ENCODE peak calls at places on chromosome X, in ten cellular contexts. U is cardiac muscle cell; V is transverse colon; F is IMR-90; R is right atrium auricular region; J is testis; S is SK-N-SH; D is endodermal cell; A is CD8-positive, alpha-beta T cell; M is ovary. O is an unnamed sample. For H3K4me1, the result is how much of the 10 kb centered on the place peaks cover.

GRCh38 chrX:44314259-44314734 is 29.2 kb downstream of the EFHC2 start:
- DNase-seq in A (no peak), D (peak), V (peak), M (no peak), U (peak), R (no peak), F (peak), S (peak), J (no peak), O (peak)

GRCh38 chrX:74343327-74343969 is 39.5 kb downstream of the ZCCHC13 start:
- DNase-seq in F (no peak), A (no peak), J (no peak), U (no peak), S (no peak), R (no peak), V (no peak), M (no peak), D (no peak), O (no peak)

GRCh38 chrX:130285069-130285620 is 16.4 kb upstream of the ZNF280C start:
- DNase-seq in V (no peak), R (no peak), F (no peak), J (no peak), M (no peak), S (peak), U (no peak), D (no peak), A (no peak), O (no peak)

GRCh38 chrX:98379134-98379533 is 1495.4 kb downstream of the RPA4 start:
- DNase-seq in U (no peak), A (no peak), S (no peak), R (no peak), V (no peak), M (no peak), F (no peak), D (no peak), J (no peak), O (no peak)

GRCh38 chrX:40012039-40012799 is 85.5 kb downstream of the BCOR start:
- DNase-seq in V (peak), D (peak), S (no peak), A (no peak), J (no peak), U (peak), F (peak), R (no peak), M (peak), O (peak)

GRCh38 chrX:39688576-39689373 is 409.0 kb downstream of the BCOR start:
- DNase-seq in J (peak), R (no peak), A (no peak), F (peak), U (peak), D (peak), V (peak), S (peak), M (peak), O (peak)

GRCh38 chrX:148133099-148133725 is 152.1 kb downstream of the FMR1NB start:
- DNase-seq in D (no peak), J (no peak), A (no peak), F (no peak), R (no peak), M (no peak), U (peak), V (no peak), S (no peak), O (no peak)

GRCh38 chrX:97155809-97156208 is 272.1 kb downstream of the RPA4 start:
- DNase-seq in R (no peak), M (no peak), V (no peak), F (no peak), S (no peak), U (no peak), J (no peak), A (no peak), D (no peak), O (no peak)

GRCh38 chrX:14946721-14947120 is 73.5 kb downstream of the MOSPD2 start:
- DNase-seq in V (no peak), F (no peak), J (no peak), A (no peak), M (no peak), R (no peak), S (no peak), D (no peak), U (no peak), O (no peak)

GRCh38 chrX:34655496-34656258 is 1.4 kb downstream of the TMEM47 start:
- DNase-seq in M (no peak), S (no peak), F (no peak), J (no peak), R (no peak), A (no peak), U (peak), V (no peak), D (peak), O (no peak)

GRCh38 chrX:17413228-17413627 is 38.2 kb downstream of the NHS start:
- DNase-seq in J (no peak), S (no peak), V (no peak), R (no peak), F (peak), U (peak), D (no peak), A (no peak), M (no peak), O (no peak)

GRCh38 chrX:49230500-49231232 is 2.5 kb downstream of the CACNA1F start:
- DNase-seq in S (no peak), F (no peak), U (no peak), M (no peak), R (peak), V (peak), J (peak), D (peak), A (peak), O (peak)

GRCh38 chrX:136626237-136626636 is 21.7 kb upstream of the CD40LG start:
- DNase-seq in M (no peak), D (no peak), F (no peak), V (no peak), U (no peak), J (no peak), S (no peak), R (no peak), A (no peak), O (no peak)

GRCh38 chrX:75781618-75782017 is 3.4 kb downstream of the MAGEE2 start:
- DNase-seq in J (peak), M (no peak), D (no peak), A (no peak), S (peak), F (no peak), U (no peak), R (no peak), V (no peak), O (peak)

GRCh38 chrX:49840679-49841078 is 11.6 kb downstream of the PAGE4 start:
- DNase-seq in M (peak), J (peak), A (no peak), U (peak), F (peak), R (no peak), D (peak), V (peak), S (peak), O (peak)

GRCh38 chrX:134375691-134376090 is 84.3 kb upstream of the HPRT1 start:
- DNase-seq in M (no peak), A (no peak), S (no peak), F (no peak), J (no peak), U (no peak), R (no peak), V (no peak), D (no peak), O (no peak)

GRCh38 chrX:134004038-134004437 is 18.6 kb upstream of the GPC3 start:
- DNase-seq in A (no peak), S (no peak), J (no peak), V (no peak), R (no peak), M (no peak), U (peak), D (no peak), F (peak), O (no peak)

GRCh38 chrX:51144828-51145442 is 187.7 kb upstream of the NUDT10 start:
- DNase-seq in F (peak), J (peak), A (no peak), D (peak), V (no peak), S (peak), U (peak), M (no peak), R (no peak), O (no peak)

GRCh38 chrX:74924449-74925209 is 623 bp downstream of the NEXMIF start:
- DNase-seq in D (peak), M (peak), R (no peak), A (no peak), V (peak), F (no peak), J (peak), S (peak), U (peak), O (peak)

GRCh38 chrX:45524805-45525204 is 324.1 kb upstream of the DIPK2B start:
- DNase-seq in F (no peak), A (no peak), J (no peak), S (no peak), R (no peak), D (no peak), M (no peak), U (no peak), V (no peak), O (no peak)

GRCh38 chrX:108361316-108361715 is 76.9 kb downstream of the COL4A6 start:
- DNase-seq in U (peak), D (no peak), S (no peak), J (no peak), M (no peak), F (peak), V (no peak), R (no peak), A (no peak), O (no peak)

GRCh38 chrX:132900631-132901030 is 57.8 kb downstream of the HS6ST2 start:
- DNase-seq in F (no peak), D (no peak), J (no peak), M (no peak), S (no peak), V (no peak), U (peak), A (no peak), R (no peak), O (no peak)

GRCh38 chrX:121802881-121803412 is 755.5 kb downstream of the GLUD2 start:
- DNase-seq in R (no peak), S (no peak), M (no peak), V (no peak), U (no peak), J (no peak), F (no peak), A (no peak), D (no peak), O (no peak)

GRCh38 chrX:10574663-10575062 is 45.7 kb downstream of the MID1 start:
- DNase-seq in S (no peak), D (no peak), R (no peak), A (no peak), M (no peak), V (no peak), U (peak), F (no peak), J (no peak), O (no peak)

GRCh38 chrX:17038681-17039161 is 92.3 kb downstream of the REPS2 start:
- DNase-seq in D (no peak), U (peak), M (peak), A (no peak), F (no peak), S (peak), J (peak), R (no peak), V (peak), O (no peak)

GRCh38 chrX:132171881-132172280 is 44.1 kb upstream of the FRMD7 start:
- DNase-seq in S (no peak), R (no peak), M (no peak), A (no peak), V (no peak), F (no peak), U (no peak), J (no peak), D (no peak), O (no peak)

GRCh38 chrX:122418758-122419157 is 765.3 kb upstream of the GRIA3 start:
- DNase-seq in S (no peak), J (no peak), D (no peak), A (no peak), R (no peak), M (no peak), F (no peak), U (no peak), V (no peak), O (no peak)

GRCh38 chrX:51035746-51036145 is 125.2 kb downstream of the BMP15 start:
- DNase-seq in R (no peak), D (no peak), V (no peak), A (no peak), U (no peak), S (no peak), M (no peak), F (no peak), J (no peak), O (no peak)

GRCh38 chrX:30713061-30713525 is 59.9 kb downstream of the GK start:
- DNase-seq in D (peak), U (peak), M (no peak), F (peak), V (peak), S (peak), A (no peak), R (no peak), J (peak), O (peak)

GRCh38 chrX:134734343-134735001 is 76.2 kb upstream of the PLAC1 start:
- DNase-seq in R (no peak), A (no peak), J (peak), S (peak), U (peak), F (peak), V (no peak), D (no peak), M (peak), O (no peak)

GRCh38 chrX:20965270-20966044 is 408.8 kb upstream of the CNKSR2 start:
- DNase-seq in R (no peak), S (no peak), M (no peak), A (no peak), D (no peak), V (no peak), J (no peak), F (no peak), U (no peak), O (no peak)

GRCh38 chrX:141760761-141761160 is 62.2 kb upstream of the SPANXD start:
- DNase-seq in D (no peak), U (no peak), J (no peak), R (no peak), F (peak), A (no peak), S (no peak), V (no peak), M (no peak), O (no peak)

DNA sequence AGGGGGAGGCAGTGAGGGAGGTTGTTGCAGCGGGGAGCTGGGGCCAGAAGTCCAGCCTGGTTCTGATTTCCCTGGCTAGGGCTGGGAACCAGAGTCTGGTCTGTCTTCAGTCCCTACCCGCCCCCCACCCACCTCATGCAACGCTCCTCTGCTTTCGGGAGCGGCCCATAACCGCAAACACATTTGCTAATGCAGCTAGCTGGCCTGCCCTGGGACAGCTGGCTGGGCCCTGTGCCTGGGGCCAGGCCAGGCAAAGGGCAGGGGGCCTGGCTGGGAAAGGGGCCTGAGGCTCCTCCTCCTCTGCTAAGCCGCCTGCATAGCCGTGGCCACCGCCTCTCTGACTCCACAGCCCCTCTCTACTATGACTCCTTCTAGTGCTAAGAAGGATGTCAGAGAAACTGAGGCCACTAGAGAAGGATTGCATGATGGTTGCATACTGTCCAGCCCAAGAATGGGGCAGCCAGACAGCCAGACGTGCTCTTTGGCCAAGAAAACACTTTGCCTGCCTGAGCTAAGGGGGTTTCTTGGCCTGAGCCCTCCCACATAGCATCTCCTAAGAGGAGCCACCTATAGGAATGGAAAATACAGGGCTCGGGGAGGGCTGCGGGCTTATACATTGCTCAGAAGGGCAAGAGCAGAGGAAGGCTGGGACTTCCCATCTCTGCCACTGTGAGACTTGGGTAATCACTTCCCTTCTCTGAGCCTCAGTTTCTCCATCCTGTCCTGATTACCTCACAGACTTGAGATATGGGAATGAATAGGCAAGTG is 76.9 kb downstream of the PJA1 start:
- DNase-seq in V (no peak), U (peak), S (peak), J (no peak), M (no peak), D (peak), F (peak), A (no peak), R (no peak), O (no peak)
- H3K27ac ChIP-seq in V (no peak), U (no peak), S (no peak), J (no peak), M (no peak), D (no peak), F (no peak), A (no peak), R (no peak), O (no peak)

GRCh38 chrX:150572206-150572605 is 3.8 kb downstream of the MTM1 start:
- DNase-seq in U (no peak), S (no peak), J (no peak), M (no peak), V (no peak), A (no peak), D (no peak), R (no peak), F (no peak), O (no peak)

GRCh38 chrX:150574824-150575409 is 6.5 kb downstream of the MTM1 start:
- DNase-seq in D (no peak), J (no peak), V (no peak), A (no peak), R (no peak), U (no peak), M (no peak), S (no peak), F (no peak), O (no peak)

GRCh38 chrX:150573702-150574101 is 5.3 kb downstream of the MTM1 start:
- DNase-seq in R (no peak), V (peak), F (no peak), J (no peak), A (no peak), U (no peak), D (no peak), M (no peak), S (no peak), O (no peak)

GRCh38 chrX:150577174-150577573 is 8.8 kb downstream of the MTM1 start:
- DNase-seq in D (no peak), M (no peak), J (no peak), R (no peak), F (no peak), A (no peak), U (no peak), V (no peak), S (no peak), O (no peak)

GRCh38 chrX:150575415-150575814 is 7.0 kb downstream of the MTM1 start:
- DNase-seq in R (no peak), M (no peak), F (peak), V (peak), D (no peak), U (peak), S (no peak), A (peak), J (no peak), O (no peak)
- H3K4me1 ChIP-seq in R (under half), M (under half), F (under half), V (under half), D (under half), U (under half), S (under half), A (half or more), J (under half), O (half or more)

GRCh38 chrX:119475389-119476101 is 7.3 kb downstream of the SLC25A5 start:
- DNase-seq in A (no peak), M (no peak), V (no peak), S (no peak), J (no peak), U (no peak), R (no peak), D (peak), F (peak), O (no peak)

GRCh38 chrX:119479845-119480244 is 11.6 kb downstream of the SLC25A5 start:
- DNase-seq in V (no peak), M (no peak), A (no peak), R (no peak), F (no peak), U (no peak), D (peak), S (no peak), J (no peak), O (no peak)

GRCh38 chrX:119478504-119478903 is 10.3 kb downstream of the SLC25A5 start:
- DNase-seq in U (no peak), F (no peak), R (no peak), J (no peak), S (no peak), D (no peak), M (no peak), V (no peak), A (no peak), O (no peak)

GRCh38 chrX:119474615-119475388 is 6.6 kb downstream of the SLC25A5 start:
- DNase-seq in D (peak), S (no peak), A (no peak), V (no peak), J (no peak), F (no peak), M (no peak), R (peak), U (no peak), O (no peak)

DNA sequence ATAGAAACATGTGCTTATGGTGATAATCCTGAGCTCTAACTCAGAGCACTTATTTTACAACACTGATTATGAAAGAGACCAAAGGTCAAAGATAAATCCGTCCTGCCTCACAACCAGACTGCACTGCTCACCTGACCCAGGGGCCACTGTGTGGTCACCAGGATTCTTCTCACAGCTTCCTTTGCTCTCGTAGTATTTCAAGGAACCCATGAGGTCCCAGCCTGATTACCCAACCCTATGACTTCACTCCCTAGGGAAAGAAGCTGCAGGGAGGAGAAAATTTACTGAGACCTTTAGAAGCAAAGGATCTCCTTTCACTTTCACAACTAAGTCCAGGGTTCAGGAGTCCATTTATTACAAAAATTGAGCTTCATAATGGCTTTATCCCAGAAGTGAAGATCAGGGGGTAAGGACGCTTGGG is 9.6 kb downstream of the SLC25A5 start:
- DNase-seq in J (no peak), D (peak), U (peak), A (no peak), V (peak), S (no peak), M (no peak), F (peak), R (no peak), O (no peak)
- H3K27ac ChIP-seq in J (no peak), D (no peak), U (no peak), A (no peak), V (peak), S (no peak), M (no peak), F (no peak), R (peak), O (peak)

DNA sequence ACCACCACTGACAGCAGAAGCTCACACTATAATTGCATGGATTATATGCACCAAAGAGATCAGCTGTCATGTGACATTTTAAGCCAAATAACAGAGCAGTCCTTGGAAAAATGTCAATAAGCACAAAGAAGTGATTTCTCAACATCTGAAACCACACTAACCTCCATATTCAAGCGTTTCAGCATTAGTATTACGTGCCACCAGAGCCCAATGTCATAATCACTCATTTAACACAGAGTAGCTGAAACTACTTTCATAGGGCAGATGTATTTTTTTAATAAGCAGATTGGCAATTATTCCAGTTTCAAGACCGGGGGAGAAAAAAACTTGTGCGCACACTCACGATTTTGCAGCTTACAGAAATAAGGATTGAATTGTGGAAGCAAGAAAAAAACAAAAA is 76.6 kb downstream of the SH3KBP1 start:
- DNase-seq in A (no peak), J (no peak), M (no peak), R (no peak), F (peak), S (no peak), D (no peak), U (peak), V (no peak), O (no peak)
- H3K4me1 ChIP-seq in A (under half), J (under half), M (under half), R (under half), F (under half), S (under half), D (under half), U (under half), V (under half), O (under half)

GRCh38 chrX:109954333-109954732 is 48.6 kb upstream of the TMEM164 start:
- DNase-seq in M (no peak), U (peak), V (no peak), S (no peak), R (no peak), D (no peak), A (no peak), J (no peak), F (no peak), O (no peak)
- H3K27ac ChIP-seq in M (no peak), U (no peak), V (no peak), S (peak), R (no peak), D (no peak), A (no peak), J (no peak), F (no peak), O (no peak)

GRCh38 chrX:12979011-12979629 is 4.2 kb downstream of the TMSB4X start:
- DNase-seq in M (no peak), F (no peak), V (no peak), A (no peak), D (no peak), R (no peak), U (no peak), S (no peak), J (no peak), O (no peak)
- H3K4me1 ChIP-seq in M (under half), F (under half), V (under half), A (under half), D (under half), R (under half), U (under half), S (under half), J (under half), O (under half)

O was measured in left ventricle myocardium inferior.